ENCODE peak calls at places on chromosome 2, in ten cellular contexts. One of them, this sample, is unnamed.
A peak's percentile ranks its signal among the peaks of the same experiment; 100 is the strongest.

GRCh38 chr2:198762456-198762855 is 695.3 kb downstream of the SATB2 start:
- DNase-seq in occipital lobe: no peak
- DNase-seq in nephron progenitor cell: no peak
- DNase-seq in germinal center: no peak
- DNase-seq in left ventricle myocardium superior: no peak
- DNase-seq in AG09319: no peak
- DNase-seq in activated T-cell treated with anti-CD3 and anti-CD28 coated beads, Interleukin-2, amount 50 U/mL, for 72 hours: no peak
- DNase-seq in hypothalamus: no peak
- DNase-seq in astrocyte: peak; percentile 21
- DNase-seq in anterior cingulate cortex: no peak
- DNase-seq in this sample: no peak

GRCh38 chr2:73982140-73982617 is 2.5 kb upstream of the TET3 start:
- DNase-seq in occipital lobe: no peak
- DNase-seq in nephron progenitor cell: no peak
- DNase-seq in germinal center: no peak
- DNase-seq in left ventricle myocardium superior: peak; percentile 37
- DNase-seq in AG09319: no peak
- DNase-seq in activated T-cell treated with anti-CD3 and anti-CD28 coated beads, Interleukin-2, amount 50 U/mL, for 72 hours: no peak
- DNase-seq in hypothalamus: no peak
- DNase-seq in astrocyte: peak; percentile 45
- DNase-seq in anterior cingulate cortex: no peak
- DNase-seq in this sample: no peak

GRCh38 chr2:209960676-209961630 is 41.5 kb upstream of the RPE start:
- DNase-seq in occipital lobe: no peak
- DNase-seq in nephron progenitor cell: peak; percentile 63
- DNase-seq in germinal center: peak; percentile 47
- DNase-seq in left ventricle myocardium superior: peak; percentile 34
- DNase-seq in AG09319: no peak
- DNase-seq in activated T-cell treated with anti-CD3 and anti-CD28 coated beads, Interleukin-2, amount 50 U/mL, for 72 hours: peak; percentile 44
- DNase-seq in hypothalamus: no peak
- DNase-seq in astrocyte: peak; percentile 47
- DNase-seq in anterior cingulate cortex: no peak
- DNase-seq in this sample: no peak

GRCh38 chr2:238854246-238854645 is 6.4 kb downstream of the TWIST2 start:
- DNase-seq in occipital lobe: no peak
- DNase-seq in nephron progenitor cell: no peak
- DNase-seq in germinal center: no peak
- DNase-seq in left ventricle myocardium superior: no peak
- DNase-seq in AG09319: no peak
- DNase-seq in activated T-cell treated with anti-CD3 and anti-CD28 coated beads, Interleukin-2, amount 50 U/mL, for 72 hours: no peak
- DNase-seq in hypothalamus: no peak
- DNase-seq in astrocyte: no peak
- DNase-seq in anterior cingulate cortex: no peak
- DNase-seq in this sample: no peak

GRCh38 chr2:105617631-105618350 is 126.9 kb upstream of the NCK2 start:
- DNase-seq in occipital lobe: no peak
- DNase-seq in nephron progenitor cell: no peak
- DNase-seq in germinal center: no peak
- DNase-seq in left ventricle myocardium superior: no peak
- DNase-seq in AG09319: no peak
- DNase-seq in activated T-cell treated with anti-CD3 and anti-CD28 coated beads, Interleukin-2, amount 50 U/mL, for 72 hours: no peak
- DNase-seq in hypothalamus: no peak
- DNase-seq in astrocyte: no peak
- DNase-seq in anterior cingulate cortex: no peak
- DNase-seq in this sample: no peak

GRCh38 chr2:217183471-217183870 is 323.6 kb upstream of the TNP1 start:
- DNase-seq in occipital lobe: no peak
- DNase-seq in nephron progenitor cell: no peak
- DNase-seq in germinal center: no peak
- DNase-seq in left ventricle myocardium superior: no peak
- DNase-seq in AG09319: no peak
- DNase-seq in activated T-cell treated with anti-CD3 and anti-CD28 coated beads, Interleukin-2, amount 50 U/mL, for 72 hours: no peak
- DNase-seq in hypothalamus: no peak
- DNase-seq in astrocyte: no peak
- DNase-seq in anterior cingulate cortex: no peak
- DNase-seq in this sample: no peak

GRCh38 chr2:215929602-215930335 is 83.6 kb downstream of the MREG start:
- DNase-seq in occipital lobe: no peak
- DNase-seq in nephron progenitor cell: no peak
- DNase-seq in germinal center: no peak
- DNase-seq in left ventricle myocardium superior: no peak
- DNase-seq in AG09319: no peak
- DNase-seq in activated T-cell treated with anti-CD3 and anti-CD28 coated beads, Interleukin-2, amount 50 U/mL, for 72 hours: no peak
- DNase-seq in hypothalamus: no peak
- DNase-seq in astrocyte: peak; percentile 26
- DNase-seq in anterior cingulate cortex: no peak
- DNase-seq in this sample: no peak

GRCh38 chr2:173524257-173524951 is 169.7 kb downstream of the CDCA7 start:
- DNase-seq in occipital lobe: no peak
- DNase-seq in nephron progenitor cell: no peak
- DNase-seq in germinal center: no peak
- DNase-seq in left ventricle myocardium superior: no peak
- DNase-seq in AG09319: no peak
- DNase-seq in activated T-cell treated with anti-CD3 and anti-CD28 coated beads, Interleukin-2, amount 50 U/mL, for 72 hours: no peak
- DNase-seq in hypothalamus: no peak
- DNase-seq in astrocyte: no peak
- DNase-seq in anterior cingulate cortex: no peak
- DNase-seq in this sample: no peak

GRCh38 chr2:173427887-173428683 is 73.4 kb downstream of the CDCA7 start:
- DNase-seq in occipital lobe: no peak
- DNase-seq in nephron progenitor cell: no peak
- DNase-seq in germinal center: no peak
- DNase-seq in left ventricle myocardium superior: peak; percentile 75
- DNase-seq in AG09319: no peak
- DNase-seq in activated T-cell treated with anti-CD3 and anti-CD28 coated beads, Interleukin-2, amount 50 U/mL, for 72 hours: no peak
- DNase-seq in hypothalamus: no peak
- DNase-seq in astrocyte: peak; percentile 83
- DNase-seq in anterior cingulate cortex: no peak
- DNase-seq in this sample: no peak

GRCh38 chr2:42256502-42256901 is 87.3 kb downstream of the EML4 start:
- DNase-seq in occipital lobe: no peak
- DNase-seq in nephron progenitor cell: no peak
- DNase-seq in germinal center: peak; percentile 36
- DNase-seq in left ventricle myocardium superior: no peak
- DNase-seq in AG09319: no peak
- DNase-seq in activated T-cell treated with anti-CD3 and anti-CD28 coated beads, Interleukin-2, amount 50 U/mL, for 72 hours: no peak
- DNase-seq in hypothalamus: no peak
- DNase-seq in astrocyte: no peak
- DNase-seq in anterior cingulate cortex: no peak
- DNase-seq in this sample: no peak

GRCh38 chr2:215728504-215729065 is 284.8 kb downstream of the MREG start:
- DNase-seq in occipital lobe: no peak
- DNase-seq in nephron progenitor cell: no peak
- DNase-seq in germinal center: no peak
- DNase-seq in left ventricle myocardium superior: no peak
- DNase-seq in AG09319: peak; percentile 89
- DNase-seq in activated T-cell treated with anti-CD3 and anti-CD28 coated beads, Interleukin-2, amount 50 U/mL, for 72 hours: no peak
- DNase-seq in hypothalamus: no peak
- DNase-seq in astrocyte: peak; percentile 99
- DNase-seq in anterior cingulate cortex: no peak
- DNase-seq in this sample: no peak

GRCh38 chr2:11872247-11872947 is 126.0 kb downstream of the LPIN1 start:
- DNase-seq in occipital lobe: no peak
- DNase-seq in nephron progenitor cell: no peak
- DNase-seq in germinal center: no peak
- DNase-seq in left ventricle myocardium superior: no peak
- DNase-seq in AG09319: no peak
- DNase-seq in activated T-cell treated with anti-CD3 and anti-CD28 coated beads, Interleukin-2, amount 50 U/mL, for 72 hours: no peak
- DNase-seq in hypothalamus: no peak
- DNase-seq in astrocyte: no peak
- DNase-seq in anterior cingulate cortex: no peak
- DNase-seq in this sample: no peak

GRCh38 chr2:52976132-52976949 is 791.3 kb upstream of the CHAC2 start:
- DNase-seq in occipital lobe: no peak
- DNase-seq in nephron progenitor cell: peak; percentile 42
- DNase-seq in germinal center: no peak
- DNase-seq in left ventricle myocardium superior: no peak
- DNase-seq in AG09319: no peak
- DNase-seq in activated T-cell treated with anti-CD3 and anti-CD28 coated beads, Interleukin-2, amount 50 U/mL, for 72 hours: no peak
- DNase-seq in hypothalamus: no peak
- DNase-seq in astrocyte: peak; percentile 14
- DNase-seq in anterior cingulate cortex: no peak
- DNase-seq in this sample: no peak

GRCh38 chr2:191206613-191207471 is 38.4 kb upstream of the MYO1B start:
- DNase-seq in occipital lobe: no peak
- DNase-seq in nephron progenitor cell: no peak
- DNase-seq in germinal center: no peak
- DNase-seq in left ventricle myocardium superior: no peak
- DNase-seq in AG09319: no peak
- DNase-seq in activated T-cell treated with anti-CD3 and anti-CD28 coated beads, Interleukin-2, amount 50 U/mL, for 72 hours: peak; percentile 39
- DNase-seq in hypothalamus: no peak
- DNase-seq in astrocyte: no peak
- DNase-seq in anterior cingulate cortex: no peak
- DNase-seq in this sample: no peak

GRCh38 chr2:229408356-229408755 is 137.3 kb upstream of the PID1 start:
- DNase-seq in occipital lobe: no peak
- DNase-seq in nephron progenitor cell: no peak
- DNase-seq in germinal center: no peak
- DNase-seq in left ventricle myocardium superior: no peak
- DNase-seq in AG09319: peak; percentile 82
- DNase-seq in activated T-cell treated with anti-CD3 and anti-CD28 coated beads, Interleukin-2, amount 50 U/mL, for 72 hours: no peak
- DNase-seq in hypothalamus: no peak
- DNase-seq in astrocyte: peak; percentile 94
- DNase-seq in anterior cingulate cortex: no peak
- DNase-seq in this sample: no peak

GRCh38 chr2:232315049-232315922 is 63.3 kb upstream of the ALPP start:
- DNase-seq in occipital lobe: peak; percentile 47
- DNase-seq in nephron progenitor cell: no peak
- DNase-seq in germinal center: peak; percentile 61
- DNase-seq in left ventricle myocardium superior: peak; percentile 53
- DNase-seq in AG09319: no peak
- DNase-seq in activated T-cell treated with anti-CD3 and anti-CD28 coated beads, Interleukin-2, amount 50 U/mL, for 72 hours: peak; percentile 80
- DNase-seq in hypothalamus: peak; percentile 13
- DNase-seq in astrocyte: peak; percentile 76
- DNase-seq in anterior cingulate cortex: peak; percentile 25
- DNase-seq in this sample: no peak